ENCODE peak calls at places on chromosomes 12 and 14, in eight cellular contexts. U, I, X, Y, K, B, E and J are unnamed samples.

GRCh38 chr12:128783129-128783574 is 40.6 kb downstream of the SLC15A4 start:
- DNase-seq in U (no peak), I (no peak), X (no peak), Y (no peak), K (no peak), B (no peak), E (no peak), J (peak)

GRCh38 chr14:96192049-96192448 is 12.6 kb upstream of the BDKRB2 start:
- DNase-seq in U (no peak), I (no peak), X (no peak), Y (no peak), K (no peak), B (no peak), E (no peak), J (no peak)

GRCh38 chr14:100879194-100879593 is 24.3 kb downstream of the RTL1 start:
- DNase-seq in U (peak), I (no peak), X (no peak), Y (no peak), K (no peak), B (no peak), E (no peak), J (no peak)

GRCh38 chr12:779745-780734 is 27.7 kb downstream of the WNK1 start:
- DNase-seq in U (no peak), I (no peak), X (no peak), Y (no peak), K (no peak), B (peak), E (no peak), J (peak)

GRCh38 chr14:95863295-95863694 is 13.3 kb upstream of the TUNAR start:
- DNase-seq in U (no peak), I (no peak), X (no peak), Y (no peak), K (no peak), B (no peak), E (no peak), J (no peak)

GRCh38 chr14:70982204-70982603 is 74.9 kb downstream of the PCNX1 start:
- DNase-seq in U (no peak), I (no peak), X (no peak), Y (no peak), K (no peak), B (no peak), E (no peak), J (no peak)

GRCh38 chr14:65551019-65551643 is 138.6 kb downstream of the FUT8 start:
- DNase-seq in U (no peak), I (no peak), X (no peak), Y (no peak), K (no peak), B (no peak), E (peak), J (no peak)

GRCh38 chr14:24289649-24290283 is 9.8 kb downstream of the DHRS1 start:
- DNase-seq in U (no peak), I (no peak), X (no peak), Y (no peak), K (no peak), B (no peak), E (no peak), J (no peak)

GRCh38 chr12:60335765-60336164 is 739.9 kb downstream of the SLC16A7 start:
- DNase-seq in U (no peak), I (peak), X (no peak), Y (no peak), K (no peak), B (peak), E (no peak), J (peak)

GRCh38 chr12:96078281-96078761 is 42.9 kb upstream of the LTA4H start:
- DNase-seq in U (peak), I (no peak), X (no peak), Y (no peak), K (no peak), B (no peak), E (no peak), J (no peak)

GRCh38 chr12:1980282-1980681 is 24.0 kb downstream of the DCP1B start:
- DNase-seq in U (no peak), I (no peak), X (no peak), Y (no peak), K (no peak), B (no peak), E (no peak), J (no peak)

GRCh38 chr12:25756974-25757665 is 201.4 kb upstream of the RASSF8 start:
- DNase-seq in U (no peak), I (no peak), X (no peak), Y (no peak), K (no peak), B (no peak), E (no peak), J (peak)

GRCh38 chr14:77790566-77791224 is 9.2 kb upstream of the ADCK1 start:
- DNase-seq in U (no peak), I (no peak), X (no peak), Y (no peak), K (no peak), B (no peak), E (no peak), J (no peak)

GRCh38 chr14:44960146-44960545 is 1.6 kb downstream of the KLHL28 start:
- DNase-seq in U (no peak), I (no peak), X (no peak), Y (no peak), K (no peak), B (no peak), E (peak), J (peak)